ENCODE peak calls at places on chromosomes 13 and 19, in nine cellular contexts. R is heart left ventricle, N is IMR-90, S is testis, C is adrenal gland, Z is uterus, Y is transverse colon, F is body of pancreas, G is ovary. U is an unnamed sample.

GRCh38 chr13:114065926-114066774 is 66.3 kb downstream of the RASA3 start:
- DNase-seq in Y (peak; percentile 54), S (no peak), F (no peak), Z (no peak), G (no peak), R (no peak), C (no peak), N (no peak), U (no peak)

GRCh38 chr19:4089400-4089908 is 22.8 kb upstream of the ZBTB7A start:
- DNase-seq in C (no peak), Z (no peak), R (no peak), N (no peak), G (no peak), F (no peak), Y (peak; percentile 39), S (no peak), U (peak; percentile 74)

GRCh38 chr19:34574704-34575103 is 93.1 kb downstream of the WTIP start:
- DNase-seq in R (no peak), C (no peak), G (no peak), F (no peak), Z (no peak), Y (no peak), S (no peak), N (no peak), U (peak; percentile 45)

GRCh38 chr19:54670576-54671347 is 8.0 kb downstream of the LILRB4 start:
- DNase-seq in R (no peak), F (no peak), C (no peak), S (no peak), N (no peak), G (no peak), Y (no peak), Z (no peak), U (no peak)

GRCh38 chr19:16000024-16000687 is 51.3 kb downstream of the OR10H4 start:
- DNase-seq in R (no peak), Z (no peak), C (no peak), N (peak; percentile 10), S (no peak), Y (no peak), G (no peak), F (no peak), U (no peak)

GRCh38 chr13:80497007-80497406 is 156.1 kb upstream of the SPRY2 start:
- DNase-seq in C (no peak), Z (no peak), Y (no peak), F (no peak), G (no peak), N (no peak), R (no peak), S (no peak), U (no peak)

GRCh38 chr19:40982594-40983101 is 8.4 kb upstream of the CYP2B6 start:
- DNase-seq in S (no peak), R (no peak), G (no peak), N (peak; percentile 32), C (no peak), F (no peak), Z (no peak), Y (no peak), U (no peak)

GRCh38 chr13:51916962-51917361 is 55.2 kb downstream of the CCDC70 start:
- DNase-seq in S (no peak), Y (no peak), R (no peak), C (no peak), F (no peak), N (no peak), Z (no peak), G (no peak), U (no peak)

GRCh38 chr13:44837250-44837649 is 152.0 kb downstream of the NUFIP1 start:
- DNase-seq in C (no peak), R (no peak), Z (no peak), S (no peak), Y (no peak), G (no peak), F (no peak), N (peak; percentile 78), U (no peak)

GRCh38 chr19:19642506-19643157 is 825 bp downstream of the GMIP start:
- DNase-seq in R (no peak), Y (peak; percentile 23), F (no peak), N (no peak), Z (no peak), C (no peak), G (no peak), S (no peak), U (peak; percentile 73)

GRCh38 chr13:63112799-63113395 is 1697.2 kb upstream of the PCDH20 start:
- DNase-seq in R (no peak), Y (no peak), N (no peak), C (no peak), S (no peak), F (no peak), Z (no peak), G (no peak), U (no peak)

GRCh38 chr19:18049390-18049789 is 37.3 kb downstream of the IL12RB1 start:
- DNase-seq in F (peak; percentile 87), N (peak; percentile 25), Y (peak; percentile 57), G (peak; percentile 65), S (peak; percentile 91), C (peak; percentile 87), R (peak; percentile 98), Z (peak; percentile 82), U (no peak)

GRCh38 chr19:3479177-3479818 is 1.0 kb downstream of the SMIM24 start:
- DNase-seq in G (no peak), Z (no peak), F (no peak), C (no peak), Y (peak; percentile 37), R (no peak), S (peak; percentile 74), N (no peak), U (peak; percentile 64)

GRCh38 chr19:31015778-31016177 is 333.5 kb downstream of the TSHZ3 start:
- DNase-seq in Z (no peak), N (no peak), Y (no peak), G (no peak), C (no peak), R (no peak), F (no peak), S (no peak), U (peak; percentile 30)

GRCh38 chr19:4676955-4677731 is 7.0 kb upstream of the MYDGF start:
- DNase-seq in N (peak; percentile 35), Y (peak; percentile 34), R (no peak), F (peak; percentile 62), S (peak; percentile 60), G (no peak), C (peak; percentile 47), Z (no peak), U (peak; percentile 52)

GRCh38 chr13:90622547-90622946 is 724.9 kb upstream of the MIR17HG start:
- DNase-seq in F (no peak), C (no peak), Y (no peak), R (no peak), G (no peak), Z (no peak), S (no peak), N (no peak), U (no peak)

GRCh38 chr19:42363614-42364346 is 26.3 kb downstream of the CNFN start:
- DNase-seq in Y (no peak), G (no peak), Z (no peak), R (no peak), F (no peak), C (no peak), N (no peak), S (no peak), U (no peak)

GRCh38 chr13:44822291-44822690 is 167.0 kb downstream of the NUFIP1 start:
- DNase-seq in S (no peak), F (no peak), Z (no peak), Y (no peak), R (no peak), C (no peak), N (no peak), G (no peak), U (no peak)

GRCh38 chr13:112727581-112727980 is 37.7 kb downstream of the ATP11A start:
- DNase-seq in Y (no peak), Z (no peak), R (no peak), N (no peak), G (peak; percentile 27), F (no peak), S (no peak), C (no peak), U (no peak)

GRCh38 chr13:113639661-113640262 is 18.2 kb downstream of the ATP4B start:
- DNase-seq in Z (no peak), F (peak; percentile 5), Y (peak; percentile 8), C (peak; percentile 5), S (no peak), N (no peak), G (peak; percentile 23), R (peak; percentile 53), U (no peak)

GRCh38 chr19:13846533-13847032 is 30.4 kb upstream of the NANOS3 start:
- DNase-seq in R (peak; percentile 91), C (peak; percentile 79), Z (peak; percentile 80), S (peak; percentile 61), G (peak; percentile 80), N (peak; percentile 93), Y (peak; percentile 93), F (peak; percentile 86), U (peak; percentile 94)
- TF ChIP-seq POLR2A in R (no peak), C (no peak), Z (peak; percentile 47), S (no peak), G (no peak), N (no peak), Y (peak; percentile 30), F (no peak), U (no peak)

GRCh38 chr19:45446944-45447343 is 20.9 kb upstream of the FOSB start:
- DNase-seq in R (no peak), C (no peak), Z (no peak), Y (no peak), S (peak; percentile 52), N (no peak), F (no peak), G (no peak), U (no peak)
- TF ChIP-seq POLR2A in R (no peak), C (no peak), Z (no peak), Y (no peak), S (no peak), N (no peak), F (no peak), G (no peak), U (no peak)

DNA sequence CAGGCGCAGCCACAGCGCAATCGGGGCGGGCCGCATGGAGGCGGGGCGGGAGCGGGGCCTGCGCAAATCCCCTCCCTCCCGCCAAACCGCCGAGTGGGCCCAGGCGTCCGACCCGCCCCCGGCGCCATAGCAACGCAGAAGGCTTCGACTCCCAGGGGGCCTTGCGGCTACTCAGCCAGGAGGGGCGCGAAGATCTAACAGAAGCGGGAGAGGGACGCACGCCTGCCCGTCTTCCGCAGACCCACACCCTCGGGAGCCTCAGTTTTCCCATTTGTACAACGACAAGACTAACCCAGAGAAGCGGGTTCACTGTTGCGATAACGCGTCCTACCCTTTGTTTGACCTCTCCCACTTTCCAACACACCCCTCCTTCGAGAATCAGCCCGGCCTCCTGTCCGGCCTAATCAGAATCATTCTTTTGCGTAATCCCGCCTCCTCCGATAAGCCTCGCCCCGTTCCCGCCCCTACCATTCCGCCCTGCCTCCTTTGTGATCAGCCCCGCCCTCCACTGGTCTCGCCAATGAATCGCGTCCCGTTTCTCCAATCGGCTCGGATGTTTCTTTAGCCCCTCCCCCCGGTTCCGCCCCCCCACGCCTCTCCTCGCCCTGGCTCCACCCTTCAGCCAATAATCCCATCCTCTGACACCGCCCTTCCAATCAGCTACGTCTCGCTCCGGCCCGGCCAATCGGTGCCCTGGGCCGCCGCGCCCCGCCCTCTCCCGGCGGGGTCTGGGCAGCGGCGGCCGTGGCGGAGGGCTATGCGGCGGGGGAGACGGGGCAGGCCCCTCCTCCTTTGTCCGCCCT is at the start of gene PCSK4:
- DNase-seq in Z (peak; percentile 100), C (peak; percentile 100), F (peak; percentile 99), Y (peak; percentile 100), G (peak; percentile 99), N (peak; percentile 98), S (peak; percentile 99), R (peak; percentile 99), U (peak; percentile 96)
- TF ChIP-seq POLR2A in Z (peak; percentile 40), C (no peak), F (peak; percentile 7), Y (no peak), G (no peak), N (no peak), S (no peak), R (no peak), U (no peak)

GRCh38 chr13:47696677-47697076 is 304.4 kb downstream of the SUCLA2 start:
- DNase-seq in F (no peak), N (no peak), Y (no peak), Z (no peak), S (no peak), G (no peak), C (no peak), R (no peak), U (no peak)
- TF ChIP-seq POLR2A in F (no peak), N (no peak), Y (no peak), Z (no peak), S (no peak), G (no peak), C (no peak), R (no peak), U (no peak)

U was measured in NB4.